ENCODE peak calls at places on chromosomes 2 and 18, in nine cellular contexts. V is pancreas; R is IMR-90; L is CD4-positive, alpha-beta T cell; H is lung; Z is suprapubic skin; F is brain microvascular endothelial cell; T is keratinocyte; A is AG04450. X is an unnamed sample.

GRCh38 chr2:221282386-221282785 is 289.7 kb downstream of the EPHA4 start:
- DNase-seq in A (no peak), L (no peak), V (peak), H (no peak), R (no peak), T (no peak), Z (no peak), F (no peak), X (no peak)

GRCh38 chr2:31107588-31108300 is 30.5 kb downstream of the GALNT14 start:
- DNase-seq in T (no peak), Z (no peak), A (no peak), L (no peak), V (no peak), F (peak), H (no peak), R (no peak), X (peak)

GRCh38 chr2:235078182-235078581 is 126.4 kb downstream of the SH3BP4 start:
- DNase-seq in T (no peak), Z (no peak), F (no peak), R (no peak), V (no peak), L (no peak), H (no peak), A (no peak), X (no peak)

GRCh38 chr2:222424281-222424728 is at the start of gene SGPP2:
- DNase-seq in R (no peak), H (peak), A (no peak), L (no peak), T (no peak), F (no peak), Z (no peak), V (peak), X (peak)

GRCh38 chr2:85462337-85462736 is 43.8 kb downstream of the SH2D6 start:
- DNase-seq in A (no peak), H (no peak), R (no peak), L (no peak), F (no peak), Z (no peak), T (no peak), V (no peak), X (no peak)

GRCh38 chr2:159738509-159739390 is 26.4 kb downstream of the MARCHF7 start:
- DNase-seq in R (no peak), V (no peak), A (no peak), L (no peak), H (no peak), T (no peak), Z (no peak), F (no peak), X (no peak)

GRCh38 chr18:8610442-8610801 is 1.2 kb downstream of the RAB12 start:
- DNase-seq in H (no peak), R (peak), A (no peak), T (no peak), Z (no peak), L (no peak), F (no peak), V (no peak), X (no peak)

GRCh38 chr2:28276807-28277206 is 115.9 kb upstream of the FOSL2 start:
- DNase-seq in F (peak), T (no peak), H (no peak), R (peak), Z (no peak), V (no peak), A (no peak), L (no peak), X (no peak)

GRCh38 chr2:204027105-204027504 is 90.5 kb downstream of the ICOS start:
- DNase-seq in L (no peak), A (no peak), Z (no peak), H (no peak), T (peak), R (peak), F (peak), V (no peak), X (peak)

GRCh38 chr2:63639344-63639743 is 50.6 kb downstream of the MDH1 start:
- DNase-seq in A (no peak), H (no peak), F (no peak), V (no peak), T (no peak), Z (no peak), R (no peak), L (no peak), X (no peak)

GRCh38 chr2:107743274-107743673 is 83.4 kb upstream of the RGPD4 start:
- DNase-seq in Z (no peak), F (no peak), R (no peak), L (no peak), V (no peak), A (no peak), H (no peak), T (no peak), X (no peak)

GRCh38 chr2:5175231-5175630 is 517.0 kb upstream of the SOX11 start:
- DNase-seq in T (no peak), A (no peak), L (no peak), V (no peak), Z (no peak), R (no peak), H (no peak), F (no peak), X (no peak)

GRCh38 chr2:55887906-55888625 is 35.5 kb downstream of the EFEMP1 start:
- DNase-seq in V (no peak), T (peak), F (peak), Z (no peak), H (no peak), A (peak), R (peak), L (no peak), X (peak)

GRCh38 chr2:178008636-178009289 is 63.8 kb downstream of the PDE11A start:
- DNase-seq in V (peak), L (no peak), F (no peak), H (no peak), R (peak), T (no peak), A (no peak), Z (no peak), X (peak)

GRCh38 chr18:9706081-9706935 is 1.8 kb upstream of the RAB31 start:
- DNase-seq in T (no peak), V (no peak), A (no peak), F (peak), H (no peak), Z (no peak), R (peak), L (no peak), X (no peak)

GRCh38 chr2:164620873-164621760 is at the start of gene GRB14:
- DNase-seq in A (no peak), R (no peak), H (peak), T (no peak), V (peak), L (no peak), F (peak), Z (peak), X (peak)

GRCh38 chr2:56183643-56184499 is at the start of gene CCDC85A:
- DNase-seq in Z (peak), F (peak), A (peak), L (peak), T (no peak), V (peak), H (peak), R (peak), X (peak)

GRCh38 chr18:11040823-11041712 is 108.3 kb downstream of the PIEZO2 start:
- DNase-seq in L (no peak), F (peak), R (peak), A (peak), Z (no peak), T (no peak), H (peak), V (peak), X (peak)

GRCh38 chr2:241295326-241296095 is 20.0 kb downstream of the HDLBP start:
- DNase-seq in H (no peak), T (no peak), R (no peak), A (no peak), V (no peak), Z (no peak), L (no peak), F (no peak), X (no peak)
- TF ChIP-seq CTCF in H (no peak), T (no peak), R (no peak), A (no peak), V (no peak), Z (no peak), L (no peak), F (no peak), X (no peak)

GRCh38 chr2:86783615-86784339 is 6.9 kb downstream of the CD8A start:
- DNase-seq in T (no peak), V (no peak), L (no peak), H (no peak), R (no peak), Z (no peak), F (no peak), A (no peak), X (no peak)
- H3K27ac ChIP-seq in T (no peak), V (no peak), L (no peak), H (no peak), R (no peak), Z (no peak), F (no peak), A (no peak), X (no peak)

DNA sequence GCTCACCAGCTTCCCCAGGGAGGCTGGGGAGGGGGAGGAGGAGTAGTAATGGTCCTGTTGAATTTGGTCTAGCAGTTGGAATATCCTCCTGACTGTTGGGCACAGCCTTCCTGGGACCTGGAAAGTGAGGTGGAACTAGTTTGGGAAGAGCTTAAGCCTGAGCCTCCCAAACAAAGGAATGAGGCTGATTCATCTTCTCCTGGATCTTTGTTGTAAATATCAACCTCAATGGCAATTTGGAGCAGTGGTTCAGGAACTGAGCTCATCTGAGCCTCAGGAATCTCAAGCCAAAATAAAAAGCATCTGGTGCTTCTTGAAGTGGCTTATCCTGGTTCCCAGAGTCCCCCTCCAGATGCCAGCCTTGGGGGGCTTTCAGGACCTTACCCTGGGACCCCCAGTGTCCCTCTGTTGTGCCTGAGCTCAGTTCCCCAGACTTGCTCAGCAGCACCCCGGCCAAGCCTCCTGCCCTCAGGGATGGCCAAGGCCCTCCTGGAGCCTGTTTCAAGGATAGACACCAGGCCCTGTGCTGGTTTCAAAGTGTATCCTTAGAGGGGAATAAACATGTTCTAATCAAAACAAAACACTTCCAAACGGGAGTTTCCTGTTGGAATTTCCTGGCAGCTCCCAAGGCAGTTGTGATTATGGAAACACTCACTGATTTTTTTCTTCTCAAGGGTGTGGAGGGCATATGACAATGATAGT is 112.6 kb downstream of the DDX1 start:
- DNase-seq in A (no peak), Z (no peak), V (no peak), F (no peak), H (no peak), L (no peak), T (no peak), R (no peak), X (no peak)
- TF ChIP-seq CTCF in A (no peak), Z (no peak), V (no peak), F (no peak), H (no peak), L (no peak), T (no peak), R (no peak), X (no peak)

GRCh38 chr18:49023938-49024341 is 73.2 kb upstream of the SMAD7 start:
- DNase-seq in H (no peak), T (no peak), V (no peak), A (no peak), L (no peak), Z (no peak), F (no peak), R (no peak), X (no peak)

GRCh38 chr18:49023281-49023937 is 72.6 kb upstream of the SMAD7 start:
- DNase-seq in L (no peak), H (no peak), A (no peak), Z (no peak), V (no peak), R (no peak), T (no peak), F (no peak), X (no peak)

GRCh38 chr18:49021433-49022129 is 70.8 kb upstream of the SMAD7 start:
- DNase-seq in H (peak), V (peak), T (peak), L (no peak), A (no peak), Z (no peak), R (peak), F (peak), X (peak)

GRCh38 chr18:49021076-49021432 is 70.3 kb upstream of the SMAD7 start:
- DNase-seq in A (no peak), T (no peak), Z (no peak), L (no peak), H (no peak), R (no peak), V (peak), F (no peak), X (no peak)

GRCh38 chr18:49022311-49023280 is 71.8 kb upstream of the SMAD7 start:
- DNase-seq in H (no peak), T (no peak), F (no peak), L (no peak), R (no peak), V (no peak), A (no peak), Z (no peak), X (no peak)
- H3K27ac ChIP-seq in H (no peak), T (no peak), F (no peak), L (no peak), R (no peak), V (no peak), A (no peak), Z (no peak), X (peak)

GRCh38 chr2:20868377-20868776 is 45.5 kb upstream of the LDAH start:
- DNase-seq in V (no peak), A (no peak), R (no peak), H (no peak), F (no peak), Z (no peak), T (no peak), L (peak), X (no peak)
- TF ChIP-seq CTCF in V (no peak), A (no peak), R (no peak), H (no peak), F (no peak), Z (no peak), T (no peak), L (no peak), X (no peak)

DNA sequence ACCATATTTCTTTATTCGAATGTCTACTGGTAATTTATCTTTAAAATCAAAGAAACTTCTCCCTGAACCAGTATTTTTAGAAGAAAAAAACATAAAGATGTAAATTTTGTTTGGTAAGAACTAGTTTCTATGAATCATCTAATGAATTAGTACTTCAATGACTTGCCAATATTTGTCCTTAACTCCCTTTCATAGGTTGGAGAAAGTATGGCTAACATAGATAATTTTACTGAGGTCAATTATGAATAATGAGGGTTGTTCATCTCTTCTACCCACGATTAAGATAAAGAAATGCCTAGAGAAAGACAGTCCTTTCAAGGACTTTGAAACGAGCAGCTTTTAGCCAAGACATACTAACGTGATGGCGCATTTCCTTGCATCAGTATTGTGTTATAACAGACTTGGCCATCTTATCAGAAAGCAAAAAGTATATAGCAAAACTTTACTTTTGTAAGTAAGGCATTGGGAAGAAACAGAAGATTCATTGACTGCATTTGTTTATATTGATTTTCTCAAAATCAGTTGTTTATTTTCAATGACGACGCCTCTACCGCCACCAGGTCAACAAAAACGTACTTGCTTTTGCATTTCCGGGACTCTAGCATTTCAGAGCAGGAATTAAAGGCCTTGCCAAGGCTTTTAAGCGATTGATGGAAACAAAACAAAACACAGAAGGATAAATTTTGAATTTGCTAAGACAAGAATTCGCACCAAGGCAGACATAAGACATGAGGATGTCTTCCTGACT is 997 bp downstream of the RBM43 start:
- DNase-seq in Z (no peak), T (no peak), R (peak), V (no peak), H (no peak), F (no peak), L (no peak), A (no peak), X (no peak)
- H3K27ac ChIP-seq in Z (peak), T (peak), R (peak), V (peak), H (peak), F (peak), L (peak), A (peak), X (peak)

DNA sequence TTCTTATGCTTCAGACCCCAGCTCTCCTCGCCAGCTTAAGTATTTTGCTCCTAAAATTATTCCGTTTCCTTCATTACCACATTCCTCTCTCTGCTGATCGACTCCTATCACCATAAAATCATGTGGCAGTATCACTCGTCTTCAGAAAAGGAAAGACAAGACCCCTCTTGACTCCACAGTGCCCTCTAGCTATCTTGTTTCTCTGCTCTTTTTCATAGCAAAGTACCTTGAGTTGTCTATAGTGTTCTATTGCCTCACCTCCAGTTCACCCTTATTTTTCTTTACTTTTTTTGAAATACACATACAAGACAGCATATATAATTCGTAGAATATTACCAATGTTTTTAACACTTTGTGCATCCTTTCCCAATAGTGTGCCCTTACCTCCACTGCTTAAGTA is 273.2 kb upstream of the SIX3 start:
- DNase-seq in T (no peak), Z (no peak), V (no peak), R (no peak), F (no peak), L (no peak), H (no peak), A (no peak), X (no peak)
- TF ChIP-seq CTCF in T (no peak), Z (no peak), V (no peak), R (no peak), F (peak), L (no peak), H (no peak), A (peak), X (no peak)

X was measured in RWPE1.